ENCODE peak calls at places on chromosome 18, in six cellular contexts. One of them, this sample, is unnamed.

GRCh38 chr18:41642756-41643155 is 312.3 kb upstream of the PIK3C3 start:
- DNase-seq in MG63: no peak
- DNase-seq in sigmoid colon: no peak
- DNase-seq in uterus: no peak
- DNase-seq in HCT116: no peak
- DNase-seq in SK-N-MC: no peak
- DNase-seq in this sample: peak; percentile 54

GRCh38 chr18:21972281-21972680 is 197.1 kb upstream of the GATA6 start:
- DNase-seq in MG63: no peak
- DNase-seq in SK-N-MC: no peak
- DNase-seq in sigmoid colon: no peak
- DNase-seq in uterus: no peak
- DNase-seq in HCT116: no peak
- DNase-seq in this sample: no peak

GRCh38 chr18:55778731-55779460 is 190.9 kb upstream of the TCF4 start:
- DNase-seq in HCT116: no peak
- DNase-seq in uterus: no peak
- DNase-seq in sigmoid colon: no peak
- DNase-seq in SK-N-MC: no peak
- DNase-seq in MG63: no peak
- DNase-seq in this sample: peak; percentile 12

GRCh38 chr18:74522635-74523548 is 11.4 kb upstream of the CNDP1 start:
- DNase-seq in HCT116: no peak
- DNase-seq in SK-N-MC: no peak
- DNase-seq in uterus: no peak
- DNase-seq in MG63: no peak
- DNase-seq in sigmoid colon: peak; percentile 52
- DNase-seq in this sample: no peak

GRCh38 chr18:74148543-74149070 is 284 bp downstream of the TIMM21 start:
- DNase-seq in HCT116: no peak
- DNase-seq in sigmoid colon: no peak
- DNase-seq in MG63: no peak
- DNase-seq in uterus: no peak
- DNase-seq in SK-N-MC: no peak
- DNase-seq in this sample: no peak

GRCh38 chr18:55856191-55856590 is 268.2 kb upstream of the TCF4 start:
- DNase-seq in sigmoid colon: no peak
- DNase-seq in MG63: peak; percentile 56
- DNase-seq in uterus: no peak
- DNase-seq in HCT116: no peak
- DNase-seq in SK-N-MC: peak; percentile 83
- DNase-seq in this sample: peak; percentile 87

GRCh38 chr18:61093967-61094366 is 239.3 kb upstream of the CDH20 start:
- DNase-seq in MG63: no peak
- DNase-seq in SK-N-MC: no peak
- DNase-seq in uterus: no peak
- DNase-seq in HCT116: no peak
- DNase-seq in sigmoid colon: no peak
- DNase-seq in this sample: no peak

GRCh38 chr18:32372381-32373061 is 98.2 kb downstream of the GAREM1 start:
- DNase-seq in MG63: peak; percentile 12
- DNase-seq in HCT116: peak; percentile 91
- DNase-seq in SK-N-MC: no peak
- DNase-seq in sigmoid colon: no peak
- DNase-seq in uterus: no peak
- DNase-seq in this sample: no peak

GRCh38 chr18:69758458-69758857 is 189.2 kb downstream of the CD226 start:
- DNase-seq in MG63: no peak
- DNase-seq in HCT116: no peak
- DNase-seq in sigmoid colon: no peak
- DNase-seq in SK-N-MC: no peak
- DNase-seq in uterus: no peak
- DNase-seq in this sample: peak; percentile 77

GRCh38 chr18:76913583-76913982 is 91.2 kb downstream of the ZNF236 start:
- DNase-seq in SK-N-MC: no peak
- DNase-seq in sigmoid colon: no peak
- DNase-seq in HCT116: no peak
- DNase-seq in MG63: no peak
- DNase-seq in uterus: no peak
- DNase-seq in this sample: no peak

GRCh38 chr18:43735570-43735969 is 458.3 kb upstream of the SYT4 start:
- DNase-seq in SK-N-MC: no peak
- DNase-seq in MG63: no peak
- DNase-seq in HCT116: no peak
- DNase-seq in sigmoid colon: no peak
- DNase-seq in uterus: no peak
- DNase-seq in this sample: no peak

GRCh38 chr18:22343613-22344012 is 74.1 kb downstream of the CTAGE1 start:
- DNase-seq in sigmoid colon: no peak
- DNase-seq in MG63: no peak
- DNase-seq in uterus: no peak
- DNase-seq in HCT116: no peak
- DNase-seq in SK-N-MC: no peak
- DNase-seq in this sample: no peak

GRCh38 chr18:75207298-75208054 is 1.5 kb downstream of the PTGR3 start:
- DNase-seq in sigmoid colon: no peak
- DNase-seq in uterus: no peak
- DNase-seq in HCT116: no peak
- DNase-seq in MG63: peak; percentile 62
- DNase-seq in SK-N-MC: no peak
- DNase-seq in this sample: peak; percentile 57

GRCh38 chr18:2906522-2907458 is 60.0 kb downstream of the EMILIN2 start:
- DNase-seq in HCT116: no peak
- DNase-seq in MG63: peak; percentile 51
- DNase-seq in sigmoid colon: no peak
- DNase-seq in SK-N-MC: no peak
- DNase-seq in uterus: peak; percentile 58
- DNase-seq in this sample: peak; percentile 69

GRCh38 chr18:34031810-34032209 is 192.9 kb downstream of the NOL4 start:
- DNase-seq in sigmoid colon: no peak
- DNase-seq in MG63: no peak
- DNase-seq in SK-N-MC: no peak
- DNase-seq in uterus: no peak
- DNase-seq in HCT116: no peak
- DNase-seq in this sample: no peak

GRCh38 chr18:961644-962355 is 57.1 kb downstream of the ADCYAP1 start:
- DNase-seq in MG63: peak; percentile 12
- DNase-seq in uterus: peak; percentile 40
- DNase-seq in sigmoid colon: no peak
- DNase-seq in SK-N-MC: peak; percentile 26
- DNase-seq in HCT116: peak; percentile 32
- DNase-seq in this sample: peak; percentile 46

GRCh38 chr18:27185025-27185763 is at the start of gene CHST9:
- DNase-seq in MG63: peak; percentile 13
- DNase-seq in HCT116: no peak
- DNase-seq in SK-N-MC: no peak
- DNase-seq in uterus: no peak
- DNase-seq in sigmoid colon: no peak
- DNase-seq in this sample: no peak

GRCh38 chr18:22921762-22922161 is 11.4 kb upstream of the RBBP8 start:
- DNase-seq in sigmoid colon: no peak
- DNase-seq in MG63: no peak
- DNase-seq in HCT116: no peak
- DNase-seq in uterus: no peak
- DNase-seq in SK-N-MC: no peak
- DNase-seq in this sample: no peak

GRCh38 chr18:34795070-34795740 is 85.1 kb downstream of the DTNA start:
- DNase-seq in MG63: no peak
- DNase-seq in HCT116: no peak
- DNase-seq in sigmoid colon: no peak
- DNase-seq in SK-N-MC: no peak
- DNase-seq in uterus: no peak
- DNase-seq in this sample: no peak

GRCh38 chr18:25058520-25058919 is 293.4 kb downstream of the ZNF521 start:
- DNase-seq in MG63: peak; percentile 39
- DNase-seq in HCT116: no peak
- DNase-seq in sigmoid colon: no peak
- DNase-seq in uterus: no peak
- DNase-seq in SK-N-MC: no peak
- DNase-seq in this sample: no peak

GRCh38 chr18:6866552-6866951 is 137.0 kb downstream of the ARHGAP28 start:
- DNase-seq in uterus: no peak
- DNase-seq in sigmoid colon: no peak
- DNase-seq in HCT116: no peak
- DNase-seq in MG63: no peak
- DNase-seq in SK-N-MC: no peak
- DNase-seq in this sample: no peak

GRCh38 chr18:46322411-46322891 is 218.3 kb downstream of the HAUS1 start:
- DNase-seq in SK-N-MC: no peak
- DNase-seq in sigmoid colon: no peak
- DNase-seq in HCT116: no peak
- DNase-seq in uterus: no peak
- DNase-seq in MG63: peak; percentile 25
- DNase-seq in this sample: no peak

GRCh38 chr18:79941473-79942119 is 9.9 kb downstream of the SLC66A2 start:
- DNase-seq in sigmoid colon: peak; percentile 37
- DNase-seq in uterus: no peak
- DNase-seq in MG63: no peak
- DNase-seq in SK-N-MC: no peak
- DNase-seq in HCT116: no peak
- DNase-seq in this sample: no peak

GRCh38 chr18:60984496-60984895 is 348.7 kb upstream of the CDH20 start:
- DNase-seq in SK-N-MC: no peak
- DNase-seq in MG63: no peak
- DNase-seq in uterus: no peak
- DNase-seq in sigmoid colon: no peak
- DNase-seq in HCT116: no peak
- DNase-seq in this sample: no peak

GRCh38 chr18:74139414-74139813 is 8.2 kb downstream of the FBXO15 start:
- DNase-seq in MG63: no peak
- DNase-seq in sigmoid colon: no peak
- DNase-seq in uterus: no peak
- DNase-seq in HCT116: no peak
- DNase-seq in SK-N-MC: no peak
- DNase-seq in this sample: peak; percentile 35

GRCh38 chr18:59719533-59720325 is 22.5 kb upstream of the CCBE1 start:
- DNase-seq in SK-N-MC: no peak
- DNase-seq in uterus: no peak
- DNase-seq in MG63: peak; percentile 69
- DNase-seq in HCT116: no peak
- DNase-seq in sigmoid colon: no peak
- DNase-seq in this sample: peak; percentile 92

GRCh38 chr18:74778191-74778847 is 180.6 kb downstream of the ZNF407 start:
- DNase-seq in MG63: no peak
- DNase-seq in sigmoid colon: no peak
- DNase-seq in uterus: no peak
- DNase-seq in HCT116: no peak
- DNase-seq in SK-N-MC: no peak
- DNase-seq in this sample: peak; percentile 53

GRCh38 chr18:43680096-43680495 is 402.8 kb upstream of the SYT4 start:
- DNase-seq in sigmoid colon: no peak
- DNase-seq in HCT116: no peak
- DNase-seq in uterus: no peak
- DNase-seq in MG63: peak; percentile 1
- DNase-seq in SK-N-MC: no peak
- DNase-seq in this sample: peak; percentile 48

GRCh38 chr18:39380823-39381222 is 1815.2 kb upstream of the CELF4 start:
- DNase-seq in sigmoid colon: no peak
- DNase-seq in MG63: no peak
- DNase-seq in HCT116: no peak
- DNase-seq in uterus: no peak
- DNase-seq in SK-N-MC: no peak
- DNase-seq in this sample: no peak

GRCh38 chr18:74995404-74995737 is 213.6 kb downstream of the PTGR3 start:
- DNase-seq in HCT116: no peak
- DNase-seq in sigmoid colon: no peak
- DNase-seq in MG63: no peak
- DNase-seq in SK-N-MC: no peak
- DNase-seq in uterus: no peak
- DNase-seq in this sample: no peak

GRCh38 chr18:77765468-77765867 is 515.8 kb downstream of the GALR1 start:
- DNase-seq in SK-N-MC: no peak
- DNase-seq in MG63: no peak
- DNase-seq in sigmoid colon: no peak
- DNase-seq in uterus: no peak
- DNase-seq in HCT116: no peak
- DNase-seq in this sample: peak; percentile 1

GRCh38 chr18:72410399-72410798 is 133.7 kb downstream of the CBLN2 start:
- DNase-seq in SK-N-MC: no peak
- DNase-seq in HCT116: no peak
- DNase-seq in sigmoid colon: no peak
- DNase-seq in MG63: no peak
- DNase-seq in uterus: no peak
- DNase-seq in this sample: no peak
- H3K9me3 ChIP-seq in SK-N-MC: no peaks in the 10 kb centered on the region
- H3K9me3 ChIP-seq in HCT116: peaks cover 10% of the 10 kb centered on the region
- H3K9me3 ChIP-seq in sigmoid colon: no peaks in the 10 kb centered on the region
- H3K9me3 ChIP-seq in MG63: no peaks in the 10 kb centered on the region
- H3K9me3 ChIP-seq in uterus: no peaks in the 10 kb centered on the region
- H3K9me3 ChIP-seq in this sample: no peaks in the 10 kb centered on the region

DNA sequence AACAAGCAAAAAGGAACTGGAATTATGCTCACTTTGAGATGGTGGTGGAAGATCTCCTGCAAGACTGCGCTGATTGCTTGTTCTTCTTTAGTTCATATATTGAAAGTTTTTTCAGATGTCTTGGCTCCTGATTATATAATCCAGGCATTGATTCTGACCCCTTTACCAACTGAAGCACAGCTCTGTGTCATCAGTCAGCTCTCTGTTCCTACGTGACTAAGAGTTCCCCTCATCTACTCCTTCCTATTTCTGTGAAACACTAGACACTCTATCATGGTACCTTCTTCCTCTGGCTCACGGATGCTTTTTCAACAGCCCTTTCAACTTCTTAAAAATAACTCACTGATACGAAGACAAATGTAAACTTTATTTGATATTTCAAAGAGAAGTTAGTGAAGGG is 788.6 kb downstream of the SOCS6 start:
- DNase-seq in SK-N-MC: no peak
- DNase-seq in sigmoid colon: no peak
- DNase-seq in uterus: no peak
- DNase-seq in MG63: no peak
- DNase-seq in HCT116: no peak
- DNase-seq in this sample: no peak
- H3K9me3 ChIP-seq in SK-N-MC: no peaks in the 10 kb centered on the region
- H3K9me3 ChIP-seq in sigmoid colon: no peaks in the 10 kb centered on the region
- H3K9me3 ChIP-seq in uterus: no peaks in the 10 kb centered on the region
- H3K9me3 ChIP-seq in MG63: no peaks in the 10 kb centered on the region
- H3K9me3 ChIP-seq in HCT116: peaks cover 11% of the 10 kb centered on the region
- H3K9me3 ChIP-seq in this sample: no peaks in the 10 kb centered on the region

GRCh38 chr18:78892201-78892600 is 87.4 kb upstream of the SALL3 start:
- DNase-seq in uterus: no peak
- DNase-seq in SK-N-MC: no peak
- DNase-seq in sigmoid colon: no peak
- DNase-seq in MG63: no peak
- DNase-seq in HCT116: no peak
- DNase-seq in this sample: no peak
- H3K9me3 ChIP-seq in uterus: no peaks in the 10 kb centered on the region
- H3K9me3 ChIP-seq in SK-N-MC: peaks cover 6% of the 10 kb centered on the region
- H3K9me3 ChIP-seq in sigmoid colon: peaks cover 6% of the 10 kb centered on the region
- H3K9me3 ChIP-seq in MG63: peaks cover 2% of the 10 kb centered on the region
- H3K9me3 ChIP-seq in HCT116: no peaks in the 10 kb centered on the region
- H3K9me3 ChIP-seq in this sample: no peaks in the 10 kb centered on the region

DNA sequence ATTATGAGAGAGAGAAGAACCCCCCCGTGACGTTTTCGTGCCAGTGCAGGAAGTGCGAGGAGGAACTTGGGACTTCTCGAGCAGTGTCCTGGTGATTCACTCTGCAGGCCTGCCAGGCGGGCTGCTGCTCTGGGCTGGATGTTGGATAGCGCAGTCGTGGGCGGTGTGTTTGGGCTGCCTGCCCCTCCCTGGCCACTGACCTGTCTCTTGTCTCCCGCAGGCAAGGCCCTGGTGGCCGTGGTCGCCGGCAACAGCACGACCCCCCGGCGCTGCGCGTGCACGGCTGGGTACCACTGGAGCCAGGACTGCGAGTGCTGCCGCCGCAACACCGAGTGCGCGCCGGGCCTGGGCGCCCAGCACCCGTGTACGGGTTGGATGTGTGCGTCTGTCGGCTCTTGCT is 29.1 kb downstream of the TNFRSF11A start:
- DNase-seq in SK-N-MC: no peak
- DNase-seq in uterus: no peak
- DNase-seq in MG63: no peak
- DNase-seq in sigmoid colon: no peak
- DNase-seq in HCT116: no peak
- DNase-seq in this sample: no peak
- H3K9me3 ChIP-seq in SK-N-MC: no peaks in the 10 kb centered on the region
- H3K9me3 ChIP-seq in uterus: no peaks in the 10 kb centered on the region
- H3K9me3 ChIP-seq in MG63: no peaks in the 10 kb centered on the region
- H3K9me3 ChIP-seq in sigmoid colon: no peaks in the 10 kb centered on the region
- H3K9me3 ChIP-seq in HCT116: no peaks in the 10 kb centered on the region
- H3K9me3 ChIP-seq in this sample: no peaks in the 10 kb centered on the region

This sample was measured in GM23248.